ENCODE peak calls at places on chromosomes 2 and 18, in seven cellular contexts. One of them, this sample, is unnamed.

GRCh38 chr2:9982248-9982647 is 30.8 kb downstream of the GRHL1 start:
- DNase-seq in COR-L47: no peak
- DNase-seq in KBM-7: no peak
- DNase-seq in cardiac muscle cell: peak; percentile 82
- DNase-seq in activated CD4-positive, alpha-beta T cell treated with anti-CD3 and anti-CD28 coated beads, Interleukin-2, amount 50 U/mL, for 4 hours: no peak
- DNase-seq in astrocyte of the hippocampus: peak; percentile 82
- DNase-seq in GM20000: no peak
- DNase-seq in this sample: no peak

GRCh38 chr2:19474128-19474527 is 115.7 kb upstream of the OSR1 start:
- DNase-seq in COR-L47: no peak
- DNase-seq in KBM-7: peak; percentile 90
- DNase-seq in cardiac muscle cell: peak; percentile 79
- DNase-seq in activated CD4-positive, alpha-beta T cell treated with anti-CD3 and anti-CD28 coated beads, Interleukin-2, amount 50 U/mL, for 4 hours: peak; percentile 5
- DNase-seq in astrocyte of the hippocampus: peak; percentile 71
- DNase-seq in GM20000: peak; percentile 7
- DNase-seq in this sample: peak; percentile 20

GRCh38 chr2:232839680-232840079 is 30.4 kb upstream of the SNORC start:
- DNase-seq in COR-L47: no peak
- DNase-seq in KBM-7: peak; percentile 81
- DNase-seq in cardiac muscle cell: peak; percentile 10
- DNase-seq in activated CD4-positive, alpha-beta T cell treated with anti-CD3 and anti-CD28 coated beads, Interleukin-2, amount 50 U/mL, for 4 hours: no peak
- DNase-seq in astrocyte of the hippocampus: no peak
- DNase-seq in GM20000: no peak
- DNase-seq in this sample: no peak

GRCh38 chr2:172093416-172094318 is 8.4 kb downstream of the DLX1 start:
- DNase-seq in COR-L47: peak; percentile 26
- DNase-seq in KBM-7: no peak
- DNase-seq in cardiac muscle cell: no peak
- DNase-seq in activated CD4-positive, alpha-beta T cell treated with anti-CD3 and anti-CD28 coated beads, Interleukin-2, amount 50 U/mL, for 4 hours: no peak
- DNase-seq in astrocyte of the hippocampus: no peak
- DNase-seq in GM20000: peak; percentile 28
- DNase-seq in this sample: peak; percentile 17

GRCh38 chr2:17620280-17620679 is 79.8 kb downstream of the VSNL1 start:
- DNase-seq in COR-L47: peak; percentile 38
- DNase-seq in KBM-7: no peak
- DNase-seq in cardiac muscle cell: peak; percentile 64
- DNase-seq in activated CD4-positive, alpha-beta T cell treated with anti-CD3 and anti-CD28 coated beads, Interleukin-2, amount 50 U/mL, for 4 hours: no peak
- DNase-seq in astrocyte of the hippocampus: peak; percentile 93
- DNase-seq in GM20000: no peak
- DNase-seq in this sample: no peak

GRCh38 chr2:74007120-74007519 is 22.4 kb downstream of the TET3 start:
- DNase-seq in COR-L47: no peak
- DNase-seq in KBM-7: no peak
- DNase-seq in cardiac muscle cell: no peak
- DNase-seq in activated CD4-positive, alpha-beta T cell treated with anti-CD3 and anti-CD28 coated beads, Interleukin-2, amount 50 U/mL, for 4 hours: no peak
- DNase-seq in astrocyte of the hippocampus: no peak
- DNase-seq in GM20000: no peak
- DNase-seq in this sample: no peak

GRCh38 chr18:80042785-80043184 is 8.6 kb downstream of the RBFA start:
- DNase-seq in COR-L47: no peak
- DNase-seq in KBM-7: no peak
- DNase-seq in cardiac muscle cell: no peak
- DNase-seq in activated CD4-positive, alpha-beta T cell treated with anti-CD3 and anti-CD28 coated beads, Interleukin-2, amount 50 U/mL, for 4 hours: no peak
- DNase-seq in astrocyte of the hippocampus: no peak
- DNase-seq in GM20000: no peak
- DNase-seq in this sample: peak; percentile 8

GRCh38 chr18:58886864-58887612 is 22.4 kb downstream of the ZNF532 start:
- DNase-seq in COR-L47: no peak
- DNase-seq in KBM-7: no peak
- DNase-seq in cardiac muscle cell: no peak
- DNase-seq in activated CD4-positive, alpha-beta T cell treated with anti-CD3 and anti-CD28 coated beads, Interleukin-2, amount 50 U/mL, for 4 hours: no peak
- DNase-seq in astrocyte of the hippocampus: no peak
- DNase-seq in GM20000: no peak
- DNase-seq in this sample: no peak

GRCh38 chr2:51251356-51251755 is 219.4 kb upstream of the NRXN1 start:
- DNase-seq in COR-L47: no peak
- DNase-seq in KBM-7: no peak
- DNase-seq in cardiac muscle cell: no peak
- DNase-seq in activated CD4-positive, alpha-beta T cell treated with anti-CD3 and anti-CD28 coated beads, Interleukin-2, amount 50 U/mL, for 4 hours: no peak
- DNase-seq in astrocyte of the hippocampus: no peak
- DNase-seq in GM20000: no peak
- DNase-seq in this sample: no peak